ENCODE peak calls at places on chromosomes 16 and 17, in nine cellular contexts. One of them, this sample, is unnamed.
A peak's percentile ranks its signal among the peaks of the same experiment; 100 is the strongest.

GRCh38 chr17:74055508-74056160 is 147.8 kb upstream of the RPL38 start:
- DNase-seq in tibial nerve: no peak
- DNase-seq in heart right ventricle: no peak
- DNase-seq in left ventricle myocardium inferior: no peak
- DNase-seq in heart left ventricle: no peak
- DNase-seq in neural progenitor cell: peak; percentile 55
- DNase-seq in esophagus squamous epithelium: no peak
- DNase-seq in HCT116: no peak
- DNase-seq in fibroblast of lung: no peak
- DNase-seq in this sample: no peak

GRCh38 chr17:32849879-32850278 is 27.0 kb downstream of the MYO1D start:
- DNase-seq in esophagus squamous epithelium: no peak
- DNase-seq in tibial nerve: no peak
- DNase-seq in heart left ventricle: no peak
- DNase-seq in heart right ventricle: no peak
- DNase-seq in HCT116: no peak
- DNase-seq in neural progenitor cell: no peak
- DNase-seq in fibroblast of lung: no peak
- DNase-seq in left ventricle myocardium inferior: no peak
- DNase-seq in this sample: no peak

GRCh38 chr17:15468142-15468541 is 721 bp upstream of the CDRT4 start:
- DNase-seq in fibroblast of lung: no peak
- DNase-seq in neural progenitor cell: no peak
- DNase-seq in esophagus squamous epithelium: no peak
- DNase-seq in HCT116: no peak
- DNase-seq in tibial nerve: no peak
- DNase-seq in left ventricle myocardium inferior: no peak
- DNase-seq in heart left ventricle: no peak
- DNase-seq in heart right ventricle: no peak
- DNase-seq in this sample: no peak

GRCh38 chr17:57481901-57482300 is 225.6 kb downstream of the MSI2 start:
- DNase-seq in heart right ventricle: no peak
- DNase-seq in heart left ventricle: no peak
- DNase-seq in esophagus squamous epithelium: no peak
- DNase-seq in neural progenitor cell: no peak
- DNase-seq in fibroblast of lung: peak; percentile 100
- DNase-seq in tibial nerve: no peak
- DNase-seq in left ventricle myocardium inferior: no peak
- DNase-seq in HCT116: no peak
- DNase-seq in this sample: no peak

GRCh38 chr17:73257516-73257915 is 4.2 kb downstream of the CPSF4L start:
- DNase-seq in esophagus squamous epithelium: no peak
- DNase-seq in tibial nerve: no peak
- DNase-seq in HCT116: no peak
- DNase-seq in heart right ventricle: no peak
- DNase-seq in heart left ventricle: no peak
- DNase-seq in left ventricle myocardium inferior: no peak
- DNase-seq in fibroblast of lung: peak; percentile 8
- DNase-seq in neural progenitor cell: no peak
- DNase-seq in this sample: no peak

GRCh38 chr16:75340715-75341500 is 89.5 kb upstream of the BCAR1 start:
- DNase-seq in heart left ventricle: no peak
- DNase-seq in neural progenitor cell: no peak
- DNase-seq in left ventricle myocardium inferior: no peak
- DNase-seq in fibroblast of lung: peak; percentile 86
- DNase-seq in esophagus squamous epithelium: no peak
- DNase-seq in tibial nerve: no peak
- DNase-seq in heart right ventricle: no peak
- DNase-seq in HCT116: no peak
- DNase-seq in this sample: no peak

GRCh38 chr17:61583242-61583641 is 7.8 kb downstream of the NACA2 start:
- DNase-seq in HCT116: peak; percentile 65
- DNase-seq in neural progenitor cell: no peak
- DNase-seq in fibroblast of lung: peak; percentile 66
- DNase-seq in esophagus squamous epithelium: no peak
- DNase-seq in tibial nerve: no peak
- DNase-seq in heart right ventricle: no peak
- DNase-seq in heart left ventricle: no peak
- DNase-seq in left ventricle myocardium inferior: no peak
- DNase-seq in this sample: no peak

GRCh38 chr17:11935734-11936406 is 61.4 kb downstream of the ZNF18 start:
- DNase-seq in tibial nerve: peak; percentile 16
- DNase-seq in HCT116: peak; percentile 43
- DNase-seq in left ventricle myocardium inferior: peak; percentile 24
- DNase-seq in fibroblast of lung: peak; percentile 16
- DNase-seq in neural progenitor cell: peak; percentile 69
- DNase-seq in heart right ventricle: peak; percentile 51
- DNase-seq in heart left ventricle: no peak
- DNase-seq in esophagus squamous epithelium: no peak
- DNase-seq in this sample: peak; percentile 38

GRCh38 chr17:19354123-19354522 is 8.4 kb downstream of the B9D1 start:
- DNase-seq in neural progenitor cell: no peak
- DNase-seq in HCT116: peak; percentile 22
- DNase-seq in left ventricle myocardium inferior: no peak
- DNase-seq in heart right ventricle: no peak
- DNase-seq in fibroblast of lung: peak; percentile 94
- DNase-seq in esophagus squamous epithelium: no peak
- DNase-seq in heart left ventricle: no peak
- DNase-seq in tibial nerve: no peak
- DNase-seq in this sample: no peak

GRCh38 chr17:66645259-66645658 is 189.7 kb upstream of the CACNG5 start:
- DNase-seq in heart right ventricle: no peak
- DNase-seq in esophagus squamous epithelium: no peak
- DNase-seq in neural progenitor cell: no peak
- DNase-seq in left ventricle myocardium inferior: no peak
- DNase-seq in HCT116: no peak
- DNase-seq in fibroblast of lung: no peak
- DNase-seq in tibial nerve: no peak
- DNase-seq in heart left ventricle: no peak
- DNase-seq in this sample: no peak

GRCh38 chr16:70778901-70779309 is 22.1 kb downstream of the VAC14 start:
- DNase-seq in tibial nerve: peak; percentile 91
- DNase-seq in esophagus squamous epithelium: no peak
- DNase-seq in fibroblast of lung: peak; percentile 75
- DNase-seq in HCT116: peak; percentile 81
- DNase-seq in left ventricle myocardium inferior: peak; percentile 49
- DNase-seq in heart left ventricle: no peak
- DNase-seq in heart right ventricle: peak; percentile 63
- DNase-seq in neural progenitor cell: peak; percentile 92
- DNase-seq in this sample: peak; percentile 35

GRCh38 chr17:31411707-31412285 is 20.3 kb downstream of the RAB11FIP4 start:
- DNase-seq in left ventricle myocardium inferior: no peak
- DNase-seq in heart right ventricle: no peak
- DNase-seq in neural progenitor cell: no peak
- DNase-seq in HCT116: no peak
- DNase-seq in fibroblast of lung: no peak
- DNase-seq in esophagus squamous epithelium: no peak
- DNase-seq in heart left ventricle: no peak
- DNase-seq in tibial nerve: no peak
- DNase-seq in this sample: no peak

GRCh38 chr17:53950858-53951250 is 128.1 kb downstream of the KIF2B start:
- DNase-seq in tibial nerve: no peak
- DNase-seq in HCT116: no peak
- DNase-seq in neural progenitor cell: no peak
- DNase-seq in fibroblast of lung: no peak
- DNase-seq in heart right ventricle: no peak
- DNase-seq in heart left ventricle: no peak
- DNase-seq in left ventricle myocardium inferior: no peak
- DNase-seq in esophagus squamous epithelium: no peak
- DNase-seq in this sample: no peak
- H3K9me3 ChIP-seq in tibial nerve: no peaks in the 10 kb centered on the region
- H3K9me3 ChIP-seq in HCT116: peaks cover 47% of the 10 kb centered on the region
- H3K9me3 ChIP-seq in neural progenitor cell: no peaks in the 10 kb centered on the region
- H3K9me3 ChIP-seq in fibroblast of lung: no peaks in the 10 kb centered on the region
- H3K9me3 ChIP-seq in heart right ventricle: no peaks in the 10 kb centered on the region
- H3K9me3 ChIP-seq in heart left ventricle: no peaks in the 10 kb centered on the region
- H3K9me3 ChIP-seq in left ventricle myocardium inferior: peaks cover 56% of the 10 kb centered on the region
- H3K9me3 ChIP-seq in esophagus squamous epithelium: peaks cover 6% of the 10 kb centered on the region
- H3K9me3 ChIP-seq in this sample: no peaks in the 10 kb centered on the region

DNA sequence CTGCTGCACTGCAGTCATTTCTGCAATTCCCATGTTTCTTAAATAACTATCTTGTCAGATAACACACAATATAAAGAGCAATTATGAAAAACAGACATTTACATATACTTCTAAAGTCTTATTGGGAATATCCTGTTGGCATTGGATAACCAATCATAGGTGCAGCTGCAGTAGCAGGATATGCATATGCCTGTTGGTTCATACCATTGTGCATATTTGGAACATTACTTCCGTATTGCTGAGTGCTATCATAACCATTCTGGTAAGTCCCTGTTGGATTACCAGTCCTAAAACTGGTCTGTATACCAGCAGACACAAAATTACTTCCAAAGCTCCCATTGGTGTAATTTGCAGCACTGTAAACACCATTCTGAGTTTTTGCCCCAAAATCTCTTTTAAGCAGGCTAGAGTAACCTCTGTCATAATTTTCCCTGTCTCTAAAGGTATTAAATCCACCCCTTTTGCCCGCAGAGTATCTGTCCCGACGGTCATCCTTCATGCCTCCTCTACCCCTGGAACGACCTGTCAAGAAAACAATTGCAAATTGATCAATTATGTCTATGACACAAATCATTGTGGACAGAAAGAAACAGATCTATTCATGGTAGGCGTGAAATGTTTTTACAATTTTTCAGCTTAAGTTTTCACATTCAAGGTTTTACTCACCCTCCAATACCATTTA is 3.1 kb upstream of the POLG2 start:
- DNase-seq in HCT116: no peak
- DNase-seq in heart right ventricle: no peak
- DNase-seq in fibroblast of lung: peak; percentile 62
- DNase-seq in heart left ventricle: no peak
- DNase-seq in esophagus squamous epithelium: no peak
- DNase-seq in left ventricle myocardium inferior: no peak
- DNase-seq in neural progenitor cell: no peak
- DNase-seq in tibial nerve: no peak
- DNase-seq in this sample: no peak
- TF ChIP-seq CTCF in HCT116: no peak
- TF ChIP-seq CTCF in heart right ventricle: no peak
- TF ChIP-seq CTCF in fibroblast of lung: no peak
- TF ChIP-seq CTCF in heart left ventricle: no peak
- TF ChIP-seq CTCF in esophagus squamous epithelium: no peak
- TF ChIP-seq CTCF in left ventricle myocardium inferior: no peak
- TF ChIP-seq CTCF in neural progenitor cell: no peak
- TF ChIP-seq CTCF in tibial nerve: no peak
- TF ChIP-seq CTCF in this sample: no peak

DNA sequence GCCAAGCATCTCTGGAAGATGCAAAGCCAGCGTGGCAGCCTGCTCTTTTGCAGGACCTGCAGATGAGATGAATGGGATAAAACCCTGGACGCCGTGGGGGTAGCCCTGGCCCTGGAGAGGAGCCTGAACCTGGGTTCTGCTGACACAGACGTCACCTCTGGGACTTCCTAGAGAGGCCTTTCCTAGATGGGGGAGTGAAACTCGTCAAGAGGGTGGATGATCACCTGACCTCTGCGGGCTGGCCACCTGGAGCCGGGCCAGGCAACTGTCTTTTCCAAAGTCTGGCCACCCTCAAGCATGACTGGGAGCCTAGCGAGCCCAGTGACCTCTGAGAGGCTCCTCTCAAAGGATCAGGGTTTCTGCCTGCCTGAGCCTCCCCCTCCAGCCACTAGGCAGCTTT is 529.0 kb downstream of the KCNJ18 start:
- DNase-seq in HCT116: no peak
- DNase-seq in tibial nerve: no peak
- DNase-seq in heart left ventricle: no peak
- DNase-seq in neural progenitor cell: no peak
- DNase-seq in left ventricle myocardium inferior: no peak
- DNase-seq in fibroblast of lung: no peak
- DNase-seq in esophagus squamous epithelium: no peak
- DNase-seq in heart right ventricle: no peak
- DNase-seq in this sample: no peak
- H3K9me3 ChIP-seq in HCT116: peaks cover 4% of the 10 kb centered on the region
- H3K9me3 ChIP-seq in tibial nerve: no peaks in the 10 kb centered on the region
- H3K9me3 ChIP-seq in heart left ventricle: no peaks in the 10 kb centered on the region
- H3K9me3 ChIP-seq in neural progenitor cell: peaks cover 18% of the 10 kb centered on the region
- H3K9me3 ChIP-seq in left ventricle myocardium inferior: no peaks in the 10 kb centered on the region
- H3K9me3 ChIP-seq in fibroblast of lung: no peaks in the 10 kb centered on the region
- H3K9me3 ChIP-seq in esophagus squamous epithelium: peaks cover 11% of the 10 kb centered on the region
- H3K9me3 ChIP-seq in heart right ventricle: no peaks in the 10 kb centered on the region
- H3K9me3 ChIP-seq in this sample: no peaks in the 10 kb centered on the region

DNA sequence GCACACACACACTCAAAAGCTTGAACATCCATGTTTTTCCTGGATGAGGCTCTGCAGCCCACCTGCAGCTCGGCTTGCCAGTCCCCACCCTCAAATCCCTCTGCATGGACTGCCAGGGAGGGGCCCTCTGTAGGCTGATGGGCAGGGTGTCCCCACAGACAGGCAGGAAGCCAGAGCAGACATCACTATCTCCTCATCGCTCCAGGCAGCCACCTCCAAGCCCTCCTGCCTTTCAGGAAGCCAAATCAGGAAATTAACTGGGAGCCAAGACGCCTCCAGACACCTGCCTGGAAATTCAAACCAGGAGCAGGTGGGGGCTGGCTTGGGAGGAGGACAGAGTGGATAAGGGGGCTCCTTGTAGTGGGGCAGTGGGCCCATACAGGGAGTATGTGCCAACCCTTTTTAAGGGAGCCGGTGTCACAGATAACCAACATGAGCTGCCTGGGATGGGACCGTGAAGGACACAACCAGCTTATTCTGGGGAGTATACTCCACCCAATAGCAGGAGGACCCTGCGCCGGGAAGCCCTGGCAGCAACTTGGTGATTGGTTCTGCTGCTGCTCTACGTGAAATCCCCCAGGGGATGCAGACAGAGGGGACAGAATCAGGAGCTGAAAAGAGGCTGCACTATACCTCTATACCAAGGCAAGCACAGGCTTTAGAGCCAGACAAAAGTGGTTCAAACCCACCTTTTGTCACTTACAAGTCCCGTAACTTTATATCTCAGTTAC is 139.1 kb downstream of the CCT6B start:
- DNase-seq in heart right ventricle: no peak
- DNase-seq in esophagus squamous epithelium: no peak
- DNase-seq in heart left ventricle: no peak
- DNase-seq in HCT116: no peak
- DNase-seq in neural progenitor cell: no peak
- DNase-seq in tibial nerve: no peak
- DNase-seq in fibroblast of lung: no peak
- DNase-seq in left ventricle myocardium inferior: no peak
- DNase-seq in this sample: no peak
- TF ChIP-seq CTCF in heart right ventricle: no peak
- TF ChIP-seq CTCF in esophagus squamous epithelium: no peak
- TF ChIP-seq CTCF in heart left ventricle: no peak
- TF ChIP-seq CTCF in HCT116: no peak
- TF ChIP-seq CTCF in neural progenitor cell: no peak
- TF ChIP-seq CTCF in tibial nerve: no peak
- TF ChIP-seq CTCF in fibroblast of lung: no peak
- TF ChIP-seq CTCF in left ventricle myocardium inferior: no peak
- TF ChIP-seq CTCF in this sample: no peak

GRCh38 chr16:49474741-49475140 is 101.1 kb downstream of the C16orf78 start:
- DNase-seq in fibroblast of lung: no peak
- DNase-seq in left ventricle myocardium inferior: no peak
- DNase-seq in neural progenitor cell: no peak
- DNase-seq in tibial nerve: no peak
- DNase-seq in esophagus squamous epithelium: no peak
- DNase-seq in HCT116: no peak
- DNase-seq in heart left ventricle: no peak
- DNase-seq in heart right ventricle: no peak
- DNase-seq in this sample: no peak
- H3K9me3 ChIP-seq in fibroblast of lung: no peaks in the 10 kb centered on the region
- H3K9me3 ChIP-seq in left ventricle myocardium inferior: no peaks in the 10 kb centered on the region
- H3K9me3 ChIP-seq in neural progenitor cell: no peaks in the 10 kb centered on the region
- H3K9me3 ChIP-seq in tibial nerve: no peaks in the 10 kb centered on the region
- H3K9me3 ChIP-seq in esophagus squamous epithelium: no peaks in the 10 kb centered on the region
- H3K9me3 ChIP-seq in HCT116: no peaks in the 10 kb centered on the region
- H3K9me3 ChIP-seq in heart left ventricle: no peaks in the 10 kb centered on the region
- H3K9me3 ChIP-seq in heart right ventricle: no peaks in the 10 kb centered on the region
- H3K9me3 ChIP-seq in this sample: no peaks in the 10 kb centered on the region

This sample was measured in prostate gland.